ENCODE peak calls at places on chromosomes 4 and X, in ten cellular contexts. One of them, this sample, is unnamed.

GRCh38 chr4:123599061-123599919 is 202.7 kb downstream of the SPRY1 start:
- DNase-seq in neuronal stem cell: no peak
- DNase-seq in heart right ventricle: no peak
- DNase-seq in spleen: no peak
- DNase-seq in GM23338: no peak
- DNase-seq in PC-9: no peak
- DNase-seq in K562: no peak
- DNase-seq in fibroblast of lung: peak; percentile 81
- DNase-seq in HepG2: peak; percentile 95
- DNase-seq in A549: no peak
- DNase-seq in this sample: no peak

GRCh38 chrX:19595036-19595435 is 79.7 kb upstream of the MAP3K15 start:
- DNase-seq in neuronal stem cell: no peak
- DNase-seq in heart right ventricle: peak; percentile 34
- DNase-seq in spleen: no peak
- DNase-seq in GM23338: no peak
- DNase-seq in PC-9: no peak
- DNase-seq in K562: no peak
- DNase-seq in fibroblast of lung: peak; percentile 31
- DNase-seq in HepG2: no peak
- DNase-seq in A549: no peak
- DNase-seq in this sample: no peak

GRCh38 chrX:124333862-124334261 is 1.4 kb downstream of the TEX13D start:
- DNase-seq in neuronal stem cell: no peak
- DNase-seq in heart right ventricle: no peak
- DNase-seq in spleen: no peak
- DNase-seq in GM23338: no peak
- DNase-seq in PC-9: no peak
- DNase-seq in K562: no peak
- DNase-seq in fibroblast of lung: no peak
- DNase-seq in HepG2: no peak
- DNase-seq in A549: no peak
- DNase-seq in this sample: no peak

GRCh38 chr4:188691811-188692210 is 552.6 kb downstream of the TRIML1 start:
- DNase-seq in neuronal stem cell: no peak
- DNase-seq in heart right ventricle: no peak
- DNase-seq in spleen: no peak
- DNase-seq in GM23338: no peak
- DNase-seq in PC-9: no peak
- DNase-seq in K562: no peak
- DNase-seq in fibroblast of lung: peak; percentile 54
- DNase-seq in HepG2: no peak
- DNase-seq in A549: no peak
- DNase-seq in this sample: no peak

GRCh38 chrX:55487143-55487542 is 2.5 kb downstream of the USP51 start:
- DNase-seq in neuronal stem cell: no peak
- DNase-seq in heart right ventricle: no peak
- DNase-seq in spleen: no peak
- DNase-seq in GM23338: no peak
- DNase-seq in PC-9: no peak
- DNase-seq in K562: no peak
- DNase-seq in fibroblast of lung: no peak
- DNase-seq in HepG2: no peak
- DNase-seq in A549: no peak
- DNase-seq in this sample: no peak

GRCh38 chr4:184450045-184450444 is 24.3 kb downstream of the IRF2 start:
- DNase-seq in neuronal stem cell: no peak
- DNase-seq in heart right ventricle: no peak
- DNase-seq in spleen: no peak
- DNase-seq in GM23338: no peak
- DNase-seq in PC-9: no peak
- DNase-seq in K562: no peak
- DNase-seq in fibroblast of lung: peak; percentile 87
- DNase-seq in HepG2: no peak
- DNase-seq in A549: no peak
- DNase-seq in this sample: no peak

GRCh38 chrX:53831662-53832635 is 145.4 kb upstream of the HUWE1 start:
- DNase-seq in neuronal stem cell: peak; percentile 2
- DNase-seq in heart right ventricle: peak; percentile 3
- DNase-seq in spleen: no peak
- DNase-seq in GM23338: peak; percentile 74
- DNase-seq in PC-9: no peak
- DNase-seq in K562: peak; percentile 13
- DNase-seq in fibroblast of lung: peak; percentile 21
- DNase-seq in HepG2: peak; percentile 20
- DNase-seq in A549: peak; percentile 40
- DNase-seq in this sample: no peak

GRCh38 chr4:122252584-122252983 is 100.5 kb downstream of the BLTP1 start:
- DNase-seq in neuronal stem cell: no peak
- DNase-seq in heart right ventricle: no peak
- DNase-seq in spleen: no peak
- DNase-seq in GM23338: no peak
- DNase-seq in PC-9: no peak
- DNase-seq in K562: no peak
- DNase-seq in fibroblast of lung: no peak
- DNase-seq in HepG2: no peak
- DNase-seq in A549: no peak
- DNase-seq in this sample: no peak

GRCh38 chr4:38949416-38950051 is 81.9 kb downstream of the FAM114A1 start:
- DNase-seq in neuronal stem cell: no peak
- DNase-seq in heart right ventricle: no peak
- DNase-seq in spleen: no peak
- DNase-seq in GM23338: no peak
- DNase-seq in PC-9: peak; percentile 74
- DNase-seq in K562: no peak
- DNase-seq in fibroblast of lung: peak; percentile 32
- DNase-seq in HepG2: no peak
- DNase-seq in A549: no peak
- DNase-seq in this sample: no peak

GRCh38 chrX:68571292-68572256 is 72.7 kb downstream of the YIPF6 start:
- DNase-seq in neuronal stem cell: no peak
- DNase-seq in heart right ventricle: no peak
- DNase-seq in spleen: no peak
- DNase-seq in GM23338: no peak
- DNase-seq in PC-9: peak; percentile 64
- DNase-seq in K562: peak; percentile 30
- DNase-seq in fibroblast of lung: peak; percentile 55
- DNase-seq in HepG2: no peak
- DNase-seq in A549: peak; percentile 31
- DNase-seq in this sample: no peak

GRCh38 chrX:10972731-10973130 is 138.4 kb upstream of the HCCS start:
- DNase-seq in neuronal stem cell: no peak
- DNase-seq in heart right ventricle: no peak
- DNase-seq in spleen: no peak
- DNase-seq in GM23338: no peak
- DNase-seq in PC-9: no peak
- DNase-seq in K562: no peak
- DNase-seq in fibroblast of lung: peak; percentile 3
- DNase-seq in HepG2: no peak
- DNase-seq in A549: no peak
- DNase-seq in this sample: no peak

GRCh38 chr4:30879841-30880240 is 159.7 kb downstream of the PCDH7 start:
- DNase-seq in neuronal stem cell: no peak
- DNase-seq in heart right ventricle: no peak
- DNase-seq in spleen: no peak
- DNase-seq in GM23338: no peak
- DNase-seq in PC-9: no peak
- DNase-seq in K562: no peak
- DNase-seq in fibroblast of lung: no peak
- DNase-seq in HepG2: no peak
- DNase-seq in A549: no peak
- DNase-seq in this sample: no peak

GRCh38 chr4:127188847-127189246 is 443.9 kb upstream of the INTU start:
- DNase-seq in neuronal stem cell: no peak
- DNase-seq in heart right ventricle: no peak
- DNase-seq in spleen: no peak
- DNase-seq in GM23338: peak; percentile 54
- DNase-seq in PC-9: no peak
- DNase-seq in K562: no peak
- DNase-seq in fibroblast of lung: peak; percentile 56
- DNase-seq in HepG2: no peak
- DNase-seq in A549: no peak
- DNase-seq in this sample: no peak

DNA sequence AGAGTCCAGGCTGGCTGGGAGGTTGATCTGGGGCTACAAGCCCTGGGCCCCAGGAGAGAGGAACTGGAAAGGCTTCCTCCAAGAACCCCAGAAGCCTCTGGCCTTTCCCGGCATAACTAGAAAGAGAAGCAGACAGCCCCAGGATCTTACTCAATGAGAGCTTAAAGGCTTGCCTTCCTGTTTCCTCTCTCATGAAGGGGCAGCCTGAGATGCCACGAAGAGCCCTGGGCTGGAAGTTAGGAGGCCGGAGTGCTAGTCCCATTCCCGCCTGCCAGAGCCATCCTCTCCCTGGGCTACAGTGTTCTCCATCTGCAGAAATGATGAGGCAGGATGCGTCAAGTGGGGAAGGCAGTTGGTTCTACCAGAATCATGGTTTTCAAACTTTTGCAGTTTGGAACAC is 20.1 kb upstream of the XPNPEP2 start:
- DNase-seq in neuronal stem cell: no peak
- DNase-seq in heart right ventricle: no peak
- DNase-seq in spleen: no peak
- DNase-seq in GM23338: no peak
- DNase-seq in PC-9: no peak
- DNase-seq in K562: no peak
- DNase-seq in fibroblast of lung: no peak
- DNase-seq in HepG2: no peak
- DNase-seq in A549: no peak
- DNase-seq in this sample: no peak
- H3K27ac ChIP-seq in neuronal stem cell: no peak overlapping the region
- H3K27ac ChIP-seq in heart right ventricle: no peak overlapping the region
- H3K27ac ChIP-seq in spleen: no peak overlapping the region
- H3K27ac ChIP-seq in GM23338: no peak overlapping the region
- H3K27ac ChIP-seq in PC-9: no peak overlapping the region
- H3K27ac ChIP-seq in K562: no peak overlapping the region
- H3K27ac ChIP-seq in fibroblast of lung: no peak overlapping the region
- H3K27ac ChIP-seq in HepG2: no peak overlapping the region
- H3K27ac ChIP-seq in A549: no peak overlapping the region
- H3K27ac ChIP-seq in this sample: no peak overlapping the region

GRCh38 chr4:147955827-147956565 is 224.1 kb downstream of the ARHGAP10 start:
- DNase-seq in neuronal stem cell: no peak
- DNase-seq in heart right ventricle: no peak
- DNase-seq in spleen: no peak
- DNase-seq in GM23338: no peak
- DNase-seq in PC-9: no peak
- DNase-seq in K562: no peak
- DNase-seq in fibroblast of lung: no peak
- DNase-seq in HepG2: no peak
- DNase-seq in A549: no peak
- DNase-seq in this sample: no peak
- H3K27ac ChIP-seq in neuronal stem cell: no peak overlapping the region
- H3K27ac ChIP-seq in heart right ventricle: no peak overlapping the region
- H3K27ac ChIP-seq in spleen: no peak overlapping the region
- H3K27ac ChIP-seq in GM23338: no peak overlapping the region
- H3K27ac ChIP-seq in PC-9: no peak overlapping the region
- H3K27ac ChIP-seq in K562: no peak overlapping the region
- H3K27ac ChIP-seq in fibroblast of lung: no peak overlapping the region
- H3K27ac ChIP-seq in HepG2: no peak overlapping the region
- H3K27ac ChIP-seq in A549: no peak overlapping the region
- H3K27ac ChIP-seq in this sample: no peak overlapping the region

GRCh38 chrX:154094833-154095232 is 2.7 kb downstream of the MECP2 start:
- DNase-seq in neuronal stem cell: no peak
- DNase-seq in heart right ventricle: no peak
- DNase-seq in spleen: no peak
- DNase-seq in GM23338: no peak
- DNase-seq in PC-9: no peak
- DNase-seq in K562: no peak
- DNase-seq in fibroblast of lung: no peak
- DNase-seq in HepG2: no peak
- DNase-seq in A549: no peak
- DNase-seq in this sample: no peak
- H3K27ac ChIP-seq in neuronal stem cell: no peak overlapping the region
- H3K27ac ChIP-seq in heart right ventricle: peak overlapping the region; percentile 97
- H3K27ac ChIP-seq in spleen: no peak overlapping the region
- H3K27ac ChIP-seq in GM23338: peak overlapping the region; percentile 92
- H3K27ac ChIP-seq in PC-9: no peak overlapping the region
- H3K27ac ChIP-seq in K562: peak overlapping the region; percentile 93
- H3K27ac ChIP-seq in fibroblast of lung: no peak overlapping the region
- H3K27ac ChIP-seq in HepG2: no peak overlapping the region
- H3K27ac ChIP-seq in A549: no peak overlapping the region
- H3K27ac ChIP-seq in this sample: no peak overlapping the region

GRCh38 chr4:6448476-6449170 is 23.8 kb downstream of the PPP2R2C start:
- DNase-seq in neuronal stem cell: no peak
- DNase-seq in heart right ventricle: no peak
- DNase-seq in spleen: peak; percentile 61
- DNase-seq in GM23338: no peak
- DNase-seq in PC-9: no peak
- DNase-seq in K562: no peak
- DNase-seq in fibroblast of lung: no peak
- DNase-seq in HepG2: no peak
- DNase-seq in A549: no peak
- DNase-seq in this sample: no peak

GRCh38 chr4:6446130-6446482 is 26.3 kb downstream of the PPP2R2C start:
- DNase-seq in neuronal stem cell: no peak
- DNase-seq in heart right ventricle: no peak
- DNase-seq in spleen: no peak
- DNase-seq in GM23338: no peak
- DNase-seq in PC-9: no peak
- DNase-seq in K562: no peak
- DNase-seq in fibroblast of lung: no peak
- DNase-seq in HepG2: no peak
- DNase-seq in A549: no peak
- DNase-seq in this sample: no peak

GRCh38 chr4:6446538-6447451 is 25.6 kb downstream of the PPP2R2C start:
- DNase-seq in neuronal stem cell: no peak
- DNase-seq in heart right ventricle: peak; percentile 22
- DNase-seq in spleen: peak; percentile 72
- DNase-seq in GM23338: no peak
- DNase-seq in PC-9: no peak
- DNase-seq in K562: no peak
- DNase-seq in fibroblast of lung: no peak
- DNase-seq in HepG2: no peak
- DNase-seq in A549: no peak
- DNase-seq in this sample: no peak

GRCh38 chr4:6449335-6449734 is 23.1 kb downstream of the PPP2R2C start:
- DNase-seq in neuronal stem cell: no peak
- DNase-seq in heart right ventricle: no peak
- DNase-seq in spleen: no peak
- DNase-seq in GM23338: no peak
- DNase-seq in PC-9: no peak
- DNase-seq in K562: no peak
- DNase-seq in fibroblast of lung: no peak
- DNase-seq in HepG2: no peak
- DNase-seq in A549: no peak
- DNase-seq in this sample: no peak

DNA sequence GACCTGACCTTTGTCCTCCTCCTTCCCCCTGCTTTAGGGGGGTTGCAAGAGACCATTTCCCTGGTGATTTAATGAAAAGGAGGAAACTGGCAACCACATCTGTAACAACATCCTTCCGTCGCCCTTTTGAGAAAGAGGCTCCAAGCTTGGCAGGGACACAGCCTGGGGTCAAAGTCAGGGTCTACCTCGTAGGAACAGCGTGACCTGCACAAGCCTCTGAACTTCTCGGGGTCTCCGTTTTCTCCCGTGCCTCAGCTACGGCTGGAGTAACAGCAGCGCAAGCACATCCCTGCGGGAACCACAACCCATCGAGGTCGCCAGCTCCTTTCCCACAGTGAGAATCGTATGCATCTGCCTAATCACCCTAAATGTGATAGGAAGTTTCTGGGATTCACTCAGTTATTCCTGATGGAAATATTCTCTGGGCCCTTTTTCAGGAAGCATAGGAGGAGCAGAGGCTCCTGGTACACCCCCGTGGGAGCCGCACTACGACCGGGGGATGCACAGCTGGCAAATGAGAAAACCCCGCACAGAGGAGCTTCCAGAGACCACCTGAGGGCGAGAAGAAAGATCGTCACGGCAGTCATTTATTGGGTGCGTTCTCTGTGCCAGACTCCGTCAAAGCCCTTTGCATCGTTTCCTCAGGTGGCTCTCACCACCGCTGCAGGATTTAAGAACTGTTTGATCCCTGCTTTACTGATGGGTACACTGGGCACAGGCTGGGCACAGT is 24.7 kb downstream of the PPP2R2C start:
- DNase-seq in neuronal stem cell: no peak
- DNase-seq in heart right ventricle: no peak
- DNase-seq in spleen: peak; percentile 55
- DNase-seq in GM23338: no peak
- DNase-seq in PC-9: no peak
- DNase-seq in K562: no peak
- DNase-seq in fibroblast of lung: no peak
- DNase-seq in HepG2: no peak
- DNase-seq in A549: no peak
- DNase-seq in this sample: no peak
- H3K27ac ChIP-seq in neuronal stem cell: no peak overlapping the region
- H3K27ac ChIP-seq in heart right ventricle: no peak overlapping the region
- H3K27ac ChIP-seq in spleen: no peak overlapping the region
- H3K27ac ChIP-seq in GM23338: no peak overlapping the region
- H3K27ac ChIP-seq in PC-9: no peak overlapping the region
- H3K27ac ChIP-seq in K562: no peak overlapping the region
- H3K27ac ChIP-seq in fibroblast of lung: no peak overlapping the region
- H3K27ac ChIP-seq in HepG2: no peak overlapping the region
- H3K27ac ChIP-seq in A549: no peak overlapping the region
- H3K27ac ChIP-seq in this sample: no peak overlapping the region